ENCODE peak calls at places on chromosome 15, in six cellular contexts. Y is HepG2, J is psoas muscle, X is SJSA1, V is OCI-LY7, S is GM12865. I is an unnamed sample.
A peak's percentile ranks its signal among the peaks of the same experiment; 100 is the strongest.

GRCh38 chr15:88894819-88895767 is at the start of gene HAPLN3:
- DNase-seq in Y (no peak), J (no peak), X (no peak), V (no peak), S (peak; percentile 62), I (peak; percentile 25)

GRCh38 chr15:49366496-49366895 is 56.5 kb upstream of the FGF7 start:
- DNase-seq in Y (no peak), J (no peak), X (no peak), V (no peak), S (no peak), I (no peak)

GRCh38 chr15:40331637-40332036 is 8.1 kb downstream of the INAFM2 start:
- DNase-seq in Y (no peak), J (no peak), X (no peak), V (no peak), S (no peak), I (no peak)

GRCh38 chr15:75573643-75574384 is 5.3 kb downstream of the PTPN9 start:
- DNase-seq in Y (no peak), J (no peak), X (no peak), V (no peak), S (no peak), I (no peak)

GRCh38 chr15:65385868-65386253 is 8.1 kb upstream of the IGDCC3 start:
- DNase-seq in Y (no peak), J (no peak), X (no peak), V (no peak), S (no peak), I (no peak)

GRCh38 chr15:90845201-90845949 is 23.0 kb upstream of the FURIN start:
- DNase-seq in Y (no peak), J (no peak), X (peak; percentile 78), V (peak; percentile 71), S (peak; percentile 70), I (no peak)

GRCh38 chr15:99732711-99733267 is 448 bp downstream of the LYSMD4 start:
- DNase-seq in Y (no peak), J (peak; percentile 68), X (no peak), V (peak; percentile 8), S (peak; percentile 38), I (no peak)

GRCh38 chr15:50058231-50058630 is 60.8 kb downstream of the ATP8B4 start:
- DNase-seq in Y (no peak), J (no peak), X (no peak), V (no peak), S (no peak), I (no peak)

DNA sequence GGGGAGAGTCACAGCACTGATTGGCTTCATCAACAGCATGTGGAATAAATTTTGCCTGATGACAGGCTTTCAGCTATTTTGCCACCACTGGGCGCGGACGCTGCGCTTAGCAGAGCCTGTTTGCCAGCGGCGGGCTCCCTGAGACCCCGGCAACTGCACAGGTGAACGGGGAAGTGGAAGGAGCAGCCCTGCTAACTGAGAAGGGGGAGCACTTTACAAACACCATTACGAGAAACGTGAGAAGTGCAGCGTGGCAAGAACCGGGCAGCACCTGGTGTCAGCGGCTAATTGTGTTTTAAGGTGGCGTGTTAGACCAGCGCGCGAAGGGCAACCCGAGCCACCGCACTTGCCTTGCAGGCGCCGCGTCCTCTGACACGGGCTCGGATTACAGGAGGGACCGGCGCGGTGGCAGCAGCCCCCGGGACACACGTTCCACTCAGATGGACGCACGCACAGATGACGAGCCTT is 307.8 kb upstream of the ARRDC4 start:
- DNase-seq in Y (no peak), J (peak; percentile 54), X (no peak), V (no peak), S (no peak), I (no peak)
- H3K4me3 ChIP-seq in Y (no peak overlapping the region), J (peak overlapping the region; percentile 63), X (no peak overlapping the region), V (no peak overlapping the region), S (no peak overlapping the region), I (no peak overlapping the region)

DNA sequence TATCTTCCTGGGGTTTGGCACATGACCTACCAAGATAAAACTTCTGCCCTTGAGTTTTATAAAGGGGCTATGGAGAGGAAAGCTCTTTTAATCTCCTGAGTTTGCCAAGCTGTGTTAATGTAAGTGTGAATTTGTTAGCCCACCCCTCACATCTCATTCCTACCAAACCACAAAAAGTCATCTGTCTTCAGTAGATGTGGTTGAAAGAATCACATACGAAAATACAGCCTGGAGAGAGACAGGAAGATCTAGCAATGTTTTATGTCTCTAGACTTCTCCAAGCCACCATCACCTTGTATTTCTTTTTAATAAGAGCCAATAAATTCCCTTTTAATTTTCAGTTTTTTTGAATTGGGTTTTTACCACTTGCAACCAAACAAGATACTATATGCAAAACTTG is 68.9 kb upstream of the ZNF280D start:
- DNase-seq in Y (no peak), J (no peak), X (no peak), V (no peak), S (no peak), I (peak; percentile 63)
- H3K4me3 ChIP-seq in Y (no peak overlapping the region), J (no peak overlapping the region), X (no peak overlapping the region), V (no peak overlapping the region), S (no peak overlapping the region), I (no peak overlapping the region)

GRCh38 chr15:63156708-63157065 is 590 bp downstream of the RPS27L start:
- DNase-seq in Y (peak; percentile 25), J (no peak), X (peak; percentile 48), V (peak; percentile 35), S (peak; percentile 58), I (no peak)

GRCh38 chr15:63157066-63157890 is at the start of gene RPS27L:
- DNase-seq in Y (peak; percentile 88), J (peak; percentile 94), X (peak; percentile 98), V (peak; percentile 93), S (peak; percentile 96), I (peak; percentile 88)

GRCh38 chr15:63156086-63156707 is 1.1 kb downstream of the RPS27L start:
- DNase-seq in Y (no peak), J (no peak), X (no peak), V (peak; percentile 15), S (peak; percentile 38), I (no peak)

GRCh38 chr15:63157891-63158431 is 684 bp upstream of the RPS27L start:
- DNase-seq in Y (peak; percentile 70), J (no peak), X (peak; percentile 83), V (peak; percentile 53), S (peak; percentile 69), I (no peak)

GRCh38 chr15:63155486-63155885 is 1.8 kb downstream of the RPS27L start:
- DNase-seq in Y (peak; percentile 35), J (no peak), X (no peak), V (no peak), S (no peak), I (no peak)
- H3K4me3 ChIP-seq in Y (peak overlapping the region; percentile 96), J (peak overlapping the region; percentile 93), X (peak overlapping the region; percentile 69), V (peak overlapping the region; percentile 86), S (peak overlapping the region; percentile 86), I (no peak overlapping the region)

GRCh38 chr15:43514241-43515057 is 3.0 kb upstream of the MAP1A start:
- DNase-seq in Y (peak; percentile 31), J (peak; percentile 81), X (no peak), V (peak; percentile 72), S (peak; percentile 27), I (peak; percentile 51)

GRCh38 chr15:43516185-43516584 is 1.2 kb upstream of the MAP1A start:
- DNase-seq in Y (no peak), J (peak; percentile 73), X (peak; percentile 59), V (no peak), S (no peak), I (no peak)

GRCh38 chr15:43516801-43517353 is 531 bp upstream of the MAP1A start:
- DNase-seq in Y (no peak), J (no peak), X (no peak), V (no peak), S (no peak), I (no peak)

GRCh38 chr15:43517354-43518072 is at the start of gene MAP1A:
- DNase-seq in Y (no peak), J (peak; percentile 64), X (peak; percentile 80), V (peak; percentile 70), S (no peak), I (peak; percentile 74)

DNA sequence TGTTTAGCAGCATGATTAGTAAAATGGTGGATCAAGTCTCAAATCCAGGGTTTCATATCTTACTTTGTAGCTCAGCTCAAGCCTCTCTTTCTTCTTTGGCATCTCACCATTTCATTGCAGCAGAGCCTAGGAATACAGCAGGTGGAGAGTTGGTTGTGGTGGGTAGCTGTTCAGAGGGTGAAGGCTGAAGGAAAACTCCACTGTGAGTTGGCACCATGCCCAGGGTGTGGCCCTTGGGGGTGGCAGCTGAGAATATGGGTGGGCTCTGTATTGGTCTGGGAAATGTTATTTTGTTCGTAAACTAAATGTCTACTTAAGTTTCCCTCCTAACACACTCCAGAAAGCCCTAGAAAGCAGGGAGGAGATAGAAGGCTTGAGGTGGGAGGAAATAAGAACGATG is 1.7 kb upstream of the MAP1A start:
- DNase-seq in Y (no peak), J (no peak), X (no peak), V (no peak), S (no peak), I (no peak)
- H3K4me3 ChIP-seq in Y (no peak overlapping the region), J (no peak overlapping the region), X (no peak overlapping the region), V (no peak overlapping the region), S (no peak overlapping the region), I (no peak overlapping the region)

GRCh38 chr15:100901296-100901695 is 17.9 kb upstream of the LRRK1 start:
- DNase-seq in Y (no peak), J (no peak), X (no peak), V (no peak), S (no peak), I (no peak)

GRCh38 chr15:100900895-100901169 is 18.3 kb upstream of the LRRK1 start:
- DNase-seq in Y (no peak), J (no peak), X (no peak), V (no peak), S (no peak), I (no peak)

GRCh38 chr15:100903191-100903590 is 16.0 kb upstream of the LRRK1 start:
- DNase-seq in Y (no peak), J (no peak), X (no peak), V (no peak), S (no peak), I (no peak)

GRCh38 chr15:100902436-100903190 is 16.5 kb upstream of the LRRK1 start:
- DNase-seq in Y (peak; percentile 7), J (peak; percentile 89), X (peak; percentile 77), V (peak; percentile 30), S (peak; percentile 34), I (no peak)

GRCh38 chr15:100901702-100902435 is 17.3 kb upstream of the LRRK1 start:
- DNase-seq in Y (no peak), J (no peak), X (peak; percentile 69), V (no peak), S (no peak), I (no peak)
- H3K4me3 ChIP-seq in Y (peak overlapping the region; percentile 57), J (peak overlapping the region; percentile 54), X (no peak overlapping the region), V (no peak overlapping the region), S (no peak overlapping the region), I (no peak overlapping the region)

GRCh38 chr15:67824900-67825879 is at the start of gene SKOR1:
- DNase-seq in Y (no peak), J (peak; percentile 46), X (no peak), V (no peak), S (no peak), I (no peak)
- H3K4me3 ChIP-seq in Y (no peak within 1 kb of the TSS), J (peak within 1 kb of the TSS; percentile 32), X (no peak within 1 kb of the TSS), V (no peak within 1 kb of the TSS), S (no peak within 1 kb of the TSS), I (no peak within 1 kb of the TSS)